ENCODE peak calls at places on chromosome 1, in five cellular contexts. A, B, J, Z and E are unnamed samples.

GRCh38 chr1:74430496-74430895 is 81.9 kb downstream of the LRRC53 start:
- DNase-seq in A (no peak), Z (no peak), J (no peak), B (no peak), E (no peak)

GRCh38 chr1:53732912-53733317 is 6.0 kb downstream of the GLIS1 start:
- DNase-seq in J (no peak), Z (no peak), B (no peak), A (peak), E (no peak)

GRCh38 chr1:212651521-212651920 is 43.0 kb downstream of the ATF3 start:
- DNase-seq in B (no peak), Z (no peak), J (no peak), A (peak), E (no peak)

GRCh38 chr1:231919900-231920299 is 293.3 kb downstream of the DISC1 start:
- DNase-seq in Z (no peak), A (no peak), B (peak), J (no peak), E (no peak)

GRCh38 chr1:118346940-118347339 is 161.9 kb upstream of the SPAG17 start:
- DNase-seq in Z (no peak), B (no peak), J (no peak), A (no peak), E (no peak)

GRCh38 chr1:180533571-180533987 is 25.2 kb upstream of the OVAAL start:
- DNase-seq in J (peak), Z (peak), A (peak), B (peak), E (no peak)

GRCh38 chr1:30284226-30284625 is 439.2 kb downstream of the MATN1 start:
- DNase-seq in Z (no peak), A (no peak), B (no peak), J (no peak), E (no peak)

GRCh38 chr1:182955596-182956588 is 2.9 kb upstream of the SHCBP1L start:
- DNase-seq in Z (no peak), J (no peak), B (no peak), A (peak), E (peak)

GRCh38 chr1:220915117-220915440 is 35.8 kb downstream of the HLX start:
- DNase-seq in A (no peak), J (no peak), B (no peak), Z (no peak), E (no peak)

GRCh38 chr1:200925821-200926220 is 31.1 kb downstream of the INAVA start:
- DNase-seq in B (no peak), Z (no peak), J (no peak), A (peak), E (no peak)

GRCh38 chr1:232993555-232993954 is 43.1 kb downstream of the NTPCR start:
- DNase-seq in A (no peak), Z (no peak), J (no peak), B (no peak), E (no peak)

GRCh38 chr1:10181154-10181553 is 29.2 kb upstream of the KIF1B start:
- DNase-seq in J (no peak), A (no peak), B (no peak), Z (no peak), E (no peak)

GRCh38 chr1:46173361-46173856 is 1.5 kb upstream of the TSPAN1 start:
- DNase-seq in J (no peak), A (no peak), B (no peak), Z (no peak), E (no peak)

GRCh38 chr1:78145105-78145580 is 99.4 kb downstream of the GIPC2 start:
- DNase-seq in J (no peak), Z (peak), B (peak), A (peak), E (peak)